ENCODE peak calls at places on chromosomes 4 and X, in four cellular contexts. I is amniotic stem cell, N is GM04504, T is cardiac muscle cell. Q is an unnamed sample.

GRCh38 chrX:119757979-119758681 is at the start of gene SOWAHD:
- DNase-seq in T (no peak), I (no peak), N (no peak), Q (no peak)

GRCh38 chrX:13741695-13742094 is 7.1 kb downstream of the OFD1 start:
- DNase-seq in I (no peak), T (no peak), N (no peak), Q (no peak)

GRCh38 chrX:2691543-2692220 is 587 bp downstream of the CD99 start:
- DNase-seq in N (no peak), T (peak), I (no peak), Q (no peak)

GRCh38 chrX:13666836-13667235 is 13.9 kb downstream of the TCEANC start:
- DNase-seq in I (no peak), N (no peak), T (peak), Q (no peak)

GRCh38 chr4:146456681-146457080 is 65.1 kb downstream of the SLC10A7 start:
- DNase-seq in N (no peak), I (no peak), T (no peak), Q (no peak)

GRCh38 chr4:88697113-88697512 is 516 bp downstream of the NAP1L5 start:
- DNase-seq in I (no peak), T (peak), N (no peak), Q (peak)

GRCh38 chr4:147547314-147548056 is 66.6 kb downstream of the EDNRA start:
- DNase-seq in N (peak), T (peak), I (no peak), Q (no peak)

GRCh38 chr4:185186769-185187168 is 17.0 kb downstream of the CFAP97 start:
- DNase-seq in N (no peak), T (no peak), I (no peak), Q (no peak)

GRCh38 chr4:48944659-48945290 is 38.2 kb upstream of the OCIAD2 start:
- DNase-seq in N (no peak), I (no peak), T (no peak), Q (peak)

GRCh38 chrX:11770320-11770719 is 12.3 kb downstream of the MSL3 start:
- DNase-seq in T (peak), I (no peak), N (no peak), Q (peak)

GRCh38 chr4:143411527-143412480 is 75.1 kb downstream of the GAB1 start:
- DNase-seq in T (peak), N (peak), I (no peak), Q (peak)

Q was measured in cerebellar cortex.